ENCODE peak calls at places on chromosomes 4 and X, in ten cellular contexts. R, D, N, W, F, H, S, V, K and O are unnamed samples.

GRCh38 chr4:184815046-184815877 is 10.5 kb downstream of the ACSL1 start:
- DNase-seq in K (peak; percentile 92), D (peak; percentile 39), H (peak; percentile 80), N (peak; percentile 81), F (peak; percentile 35), V (peak; percentile 36), S (no peak), W (peak; percentile 91), R (peak; percentile 86), O (no peak)

GRCh38 chr4:24794916-24795665 is at the start of gene SOD3:
- DNase-seq in V (no peak), R (peak; percentile 87), F (peak; percentile 10), S (no peak), K (peak; percentile 17), D (peak; percentile 58), N (no peak), H (peak; percentile 90), W (no peak), O (no peak)

GRCh38 chr4:21451032-21451431 is 497.5 kb downstream of the KCNIP4 start:
- DNase-seq in K (no peak), R (no peak), D (no peak), N (no peak), H (peak; percentile 75), W (no peak), F (no peak), V (no peak), S (no peak), O (no peak)

GRCh38 chr4:137572163-137572562 is 39.9 kb upstream of the PCDH18 start:
- DNase-seq in F (no peak), R (no peak), S (no peak), D (no peak), W (peak; percentile 71), K (no peak), H (no peak), N (no peak), V (no peak), O (no peak)

GRCh38 chr4:61212788-61213187 is 12.7 kb downstream of the ADGRL3 start:
- DNase-seq in N (no peak), F (no peak), K (no peak), H (no peak), V (no peak), W (no peak), R (no peak), S (no peak), D (no peak), O (no peak)

GRCh38 chrX:5644786-5645185 is 583.9 kb downstream of the NLGN4X start:
- DNase-seq in S (no peak), D (no peak), N (no peak), W (no peak), K (no peak), R (no peak), V (no peak), H (no peak), F (no peak), O (no peak)

GRCh38 chr4:99648321-99648720 is 9.3 kb downstream of the C4orf54 start:
- DNase-seq in S (no peak), V (no peak), H (no peak), K (no peak), W (no peak), D (no peak), F (no peak), N (no peak), R (no peak), O (no peak)

GRCh38 chr4:118826723-118827444 is 9.0 kb downstream of the SEC24D start:
- DNase-seq in V (no peak), W (peak; percentile 23), K (peak; percentile 79), H (no peak), N (no peak), S (no peak), R (no peak), F (no peak), D (no peak), O (no peak)

GRCh38 chr4:131644619-131645018 is 1504.5 kb upstream of the PCDH10 start:
- DNase-seq in D (no peak), F (peak; percentile 36), V (peak; percentile 32), R (no peak), H (peak; percentile 51), S (no peak), W (peak; percentile 7), N (no peak), K (no peak), O (no peak)

GRCh38 chr4:55424791-55425190 is 29.0 kb downstream of the TMEM165 start:
- DNase-seq in S (no peak), N (no peak), F (no peak), D (no peak), K (no peak), V (no peak), R (no peak), W (no peak), H (peak; percentile 26), O (no peak)

GRCh38 chrX:107805179-107805578 is 20.5 kb upstream of the MID2 start:
- DNase-seq in S (no peak), F (no peak), R (no peak), D (no peak), W (no peak), H (no peak), K (no peak), V (no peak), N (no peak), O (no peak)